ENCODE peak calls at places on chromosomes 6 and 20, in four cellular contexts. M is Peyer's patch, W is psoas muscle, Y is thyroid gland. O is an unnamed sample.

GRCh38 chr20:9093203-9093962 is 24.5 kb downstream of the PLCB4 start:
- DNase-seq in M (no peak), Y (no peak), W (no peak), O (no peak)

GRCh38 chr20:48638546-48638945 is 189.3 kb downstream of the PREX1 start:
- DNase-seq in M (no peak), W (no peak), Y (no peak), O (peak)

GRCh38 chr20:63172726-63173125 is 43.2 kb downstream of the YTHDF1 start:
- DNase-seq in Y (no peak), W (no peak), M (no peak), O (no peak)

GRCh38 chr20:33933469-33933909 is 60.2 kb upstream of the RALY start:
- DNase-seq in Y (peak), W (peak), M (peak), O (peak)

GRCh38 chr6:138105880-138106664 is 1.1 kb downstream of the PERP start:
- DNase-seq in Y (no peak), M (no peak), W (no peak), O (peak)

GRCh38 chr20:10671850-10672578 is 1.8 kb downstream of the JAG1 start:
- DNase-seq in Y (peak), W (peak), M (peak), O (peak)

GRCh38 chr20:47809161-47809560 is 23.9 kb upstream of the SULF2 start:
- DNase-seq in W (no peak), Y (no peak), M (no peak), O (no peak)

GRCh38 chr6:57224769-57225515 is 2.8 kb upstream of the RAB23 start:
- DNase-seq in Y (no peak), M (no peak), W (no peak), O (no peak)

GRCh38 chr6:165931675-165932074 is 236.0 kb downstream of the TBXT start:
- DNase-seq in W (no peak), M (no peak), Y (no peak), O (no peak)

DNA sequence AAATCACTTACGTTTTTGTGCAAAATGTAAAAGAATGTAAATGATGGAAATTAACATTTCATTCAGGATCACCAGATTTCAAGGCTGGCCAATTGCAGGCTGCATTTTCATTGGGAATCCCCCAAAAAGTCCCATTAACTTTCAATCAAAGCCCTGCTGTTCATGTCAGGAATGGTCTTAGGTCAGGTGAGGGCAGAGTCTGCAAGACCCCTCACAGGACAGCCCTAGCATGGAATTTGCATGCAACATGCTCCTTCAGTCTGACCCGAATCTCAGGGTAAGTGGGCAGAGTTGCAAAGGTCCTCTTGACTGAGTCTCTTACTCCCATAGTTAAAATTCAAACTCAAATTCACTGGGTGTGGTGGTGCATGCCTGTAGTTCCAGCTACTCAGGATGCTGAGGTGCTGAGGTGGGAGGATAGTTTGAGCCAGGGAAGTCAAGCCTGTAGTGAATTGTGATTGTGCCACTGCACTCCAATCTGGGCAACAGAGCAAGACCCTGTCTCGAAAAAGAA is 45.6 kb upstream of the SYNDIG1 start:
- DNase-seq in W (no peak), Y (no peak), M (no peak), O (no peak)
- H3K4me3 ChIP-seq in W (no peak), Y (no peak), M (no peak), O (no peak)

DNA sequence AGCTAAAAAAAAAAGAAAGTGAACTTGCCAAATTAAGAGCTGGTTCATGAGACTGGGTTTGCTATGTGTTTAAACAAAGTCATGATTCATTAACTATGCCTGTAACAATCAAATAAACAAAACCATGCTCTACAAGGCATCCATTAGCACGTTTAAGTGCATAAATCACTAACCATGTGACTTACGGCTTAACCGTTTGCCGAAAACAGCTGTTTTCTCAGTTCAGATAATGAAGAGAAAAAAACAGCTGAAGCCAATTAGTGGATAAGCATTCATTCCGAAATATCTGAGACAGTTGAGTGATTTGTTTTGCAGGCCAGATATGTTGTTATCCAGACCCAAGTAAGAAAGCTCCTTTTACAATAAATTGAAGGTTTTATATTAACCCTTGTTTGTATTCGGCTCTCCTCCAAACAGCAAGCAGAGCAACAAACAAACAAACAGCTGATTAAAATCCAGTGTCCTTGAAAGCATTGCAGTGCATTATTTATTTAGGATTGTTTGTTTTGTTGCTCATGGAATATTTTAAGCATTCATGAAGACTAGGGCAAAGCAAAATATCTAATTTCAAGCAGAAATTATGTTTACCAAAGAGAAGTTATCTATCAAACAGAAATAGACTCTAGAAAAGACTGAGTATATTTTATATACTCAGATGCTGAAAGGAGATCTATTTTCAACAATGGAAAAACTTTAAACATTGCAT is 343.5 kb downstream of the RFPL4B start:
- DNase-seq in Y (no peak), W (no peak), M (no peak), O (no peak)
- H3K4me3 ChIP-seq in Y (no peak), W (no peak), M (no peak), O (no peak)

DNA sequence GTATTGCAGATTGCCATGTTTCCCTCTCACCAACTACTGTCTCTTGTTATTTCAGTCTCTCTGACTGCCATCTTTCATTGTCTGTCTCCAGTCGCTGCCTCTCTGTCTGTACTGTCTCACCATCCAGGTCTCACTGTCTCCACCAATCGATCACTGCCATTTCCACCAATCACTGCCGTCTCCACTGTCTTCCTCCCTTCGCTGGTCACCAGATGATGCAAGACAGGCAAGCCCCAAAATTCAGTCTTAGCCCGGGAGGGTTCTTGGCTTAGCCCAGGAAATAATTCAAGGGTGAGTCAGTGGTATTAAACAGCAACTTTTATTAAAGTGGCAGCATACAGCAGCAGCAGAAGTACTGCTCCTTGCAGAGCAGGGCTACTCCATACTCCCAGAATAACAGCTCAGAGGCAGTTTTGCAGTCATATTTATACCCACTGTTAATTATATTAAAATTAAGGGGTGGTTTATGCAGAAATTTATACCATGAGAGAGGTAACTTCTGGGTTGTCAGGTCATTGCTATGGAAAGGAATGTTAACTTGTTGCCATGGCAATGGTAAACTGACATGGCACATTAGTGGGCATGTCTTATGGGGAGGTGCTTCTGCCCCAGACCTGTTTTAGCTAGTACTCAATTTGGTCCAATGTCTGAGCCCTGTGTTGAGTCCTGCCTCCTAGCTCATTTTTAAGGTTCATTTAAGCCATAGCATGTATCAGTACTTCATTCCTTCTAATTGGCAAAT is 23.0 kb upstream of the ECHDC1 start:
- DNase-seq in M (no peak), Y (no peak), W (no peak), O (peak)
- H3K4me3 ChIP-seq in M (no peak), Y (no peak), W (no peak), O (no peak)

GRCh38 chr6:159981171-159981571 is 12.3 kb downstream of the IGF2R start:
- DNase-seq in Y (no peak), M (no peak), W (no peak), O (no peak)

GRCh38 chr6:159980474-159980873 is 11.6 kb downstream of the IGF2R start:
- DNase-seq in M (no peak), Y (no peak), W (no peak), O (no peak)

GRCh38 chr6:159982726-159983506 is 14.0 kb downstream of the IGF2R start:
- DNase-seq in M (no peak), Y (no peak), W (no peak), O (peak)

GRCh38 chr6:159983641-159984080 is 14.8 kb downstream of the IGF2R start:
- DNase-seq in Y (no peak), W (no peak), M (no peak), O (peak)

GRCh38 chr6:159981591-159982245 is 12.8 kb downstream of the IGF2R start:
- DNase-seq in M (peak), Y (peak), W (peak), O (peak)
- H3K4me3 ChIP-seq in M (no peak), Y (no peak), W (peak), O (no peak)

GRCh38 chr6:151765444-151765886 is 42.0 kb upstream of the ESR1 start:
- DNase-seq in Y (peak), M (no peak), W (no peak), O (peak)

GRCh38 chr6:151763938-151764680 is 43.4 kb upstream of the ESR1 start:
- DNase-seq in W (peak), Y (peak), M (peak), O (peak)

GRCh38 chr6:151762817-151763216 is 44.7 kb upstream of the ESR1 start:
- DNase-seq in W (no peak), M (no peak), Y (no peak), O (no peak)

GRCh38 chr6:151760486-151760885 is 47.0 kb upstream of the ESR1 start:
- DNase-seq in M (no peak), W (no peak), Y (no peak), O (no peak)

DNA sequence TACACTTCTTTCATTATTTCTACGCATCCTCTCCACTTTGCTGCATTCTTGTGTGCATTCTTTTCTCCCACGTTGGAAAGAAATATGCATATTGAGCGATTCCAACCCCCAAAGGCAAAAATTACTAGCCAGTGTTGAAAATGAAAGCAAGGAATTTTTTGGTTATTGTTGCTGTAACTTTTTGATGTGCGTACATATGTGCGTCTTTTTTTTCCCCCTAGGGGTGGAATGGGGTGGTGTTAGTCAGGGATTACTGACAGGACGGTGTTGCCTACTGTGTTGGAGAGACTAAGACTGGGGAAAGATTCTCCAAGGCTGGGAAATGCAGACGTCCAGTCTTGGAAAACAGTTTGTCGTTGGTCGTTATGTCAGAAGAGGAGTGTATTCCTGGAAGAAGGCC is 44.2 kb upstream of the ESR1 start:
- DNase-seq in Y (no peak), W (no peak), M (no peak), O (peak)
- H3K4me3 ChIP-seq in Y (no peak), W (peak), M (no peak), O (no peak)

GRCh38 chr20:32571566-32571965 is 13.6 kb downstream of the NOL4L start:
- DNase-seq in W (no peak), Y (no peak), M (no peak), O (no peak)
- H3K4me3 ChIP-seq in W (no peak), Y (no peak), M (no peak), O (no peak)

GRCh38 chr20:20489623-20490341 is 121.9 kb downstream of the INSM1 start:
- DNase-seq in W (no peak), Y (no peak), M (no peak), O (peak)
- H3K4me3 ChIP-seq in W (no peak), Y (no peak), M (no peak), O (no peak)

DNA sequence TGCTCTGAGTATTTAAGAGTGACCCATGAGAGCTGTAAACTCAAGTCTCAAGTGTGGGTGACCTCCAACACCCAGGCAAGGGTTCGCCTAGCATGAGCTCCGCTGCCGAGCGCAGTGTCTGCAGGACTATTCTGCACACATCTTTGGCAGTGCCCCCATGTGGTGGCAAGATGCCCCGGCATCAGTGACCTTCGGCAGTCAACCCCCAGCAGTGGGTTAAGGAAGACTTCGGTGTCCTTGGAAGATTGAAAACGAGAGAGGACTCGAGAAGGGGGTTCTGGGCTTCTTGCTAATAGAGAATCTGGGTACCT is 43.1 kb downstream of the RBM38 start:
- DNase-seq in Y (no peak), M (no peak), W (peak), O (no peak)
- H3K4me3 ChIP-seq in Y (no peak), M (no peak), W (no peak), O (no peak)

GRCh38 chr6:35764238-35764896 is 12.0 kb upstream of the CLPSL2 start:
- DNase-seq in Y (no peak), W (no peak), M (no peak), O (no peak)
- H3K4me3 ChIP-seq in Y (no peak), W (no peak), M (no peak), O (no peak)

O was measured in astrocyte of the spinal cord.